ENCODE peak calls at places on chromosome 20, in four cellular contexts. U is SK-N-SH, H is HCT116, I is GM12878. F is an unnamed sample.
A peak's percentile ranks its signal among the peaks of the same experiment; 100 is the strongest.

GRCh38 chr20:49872056-49872455 is 43.3 kb downstream of the SPATA2 start:
- DNase-seq in U (no peak), H (no peak), I (no peak), F (no peak)

GRCh38 chr20:42646250-42646649 is 543.5 kb downstream of the PTPRT start:
- DNase-seq in U (no peak), H (no peak), I (no peak), F (no peak)

GRCh38 chr20:843908-844307 is 10.4 kb downstream of the FAM110A start:
- DNase-seq in U (peak; percentile 57), H (no peak), I (no peak), F (no peak)

GRCh38 chr20:56595746-56596478 is 33.2 kb upstream of the TFAP2C start:
- DNase-seq in U (no peak), H (no peak), I (no peak), F (no peak)

GRCh38 chr20:58760881-58761280 is 68.3 kb downstream of the NPEPL1 start:
- DNase-seq in U (no peak), H (no peak), I (no peak), F (no peak)

GRCh38 chr20:17530716-17531536 is at the start of gene BFSP1:
- DNase-seq in U (peak; percentile 84), H (no peak), I (no peak), F (peak; percentile 82)

GRCh38 chr20:12949429-12949980 is 59.3 kb upstream of the SPTLC3 start:
- DNase-seq in U (no peak), H (no peak), I (no peak), F (no peak)

GRCh38 chr20:49286689-49287551 is 9.1 kb upstream of the ZNFX1 start:
- DNase-seq in U (no peak), H (no peak), I (no peak), F (no peak)

GRCh38 chr20:46562373-46563169 is 12.1 kb upstream of the OCSTAMP start:
- DNase-seq in U (peak; percentile 80), H (peak; percentile 47), I (no peak), F (peak; percentile 90)

GRCh38 chr20:39049148-39049547 is 87.0 kb downstream of the DHX35 start:
- DNase-seq in U (no peak), H (no peak), I (no peak), F (no peak)

GRCh38 chr20:19047040-19047950 is 165.1 kb upstream of the SLC24A3 start:
- DNase-seq in U (no peak), H (no peak), I (no peak), F (no peak)

GRCh38 chr20:33679758-33680485 is 5.7 kb upstream of the NECAB3 start:
- DNase-seq in U (no peak), H (no peak), I (peak; percentile 47), F (no peak)
- TF ChIP-seq SIN3A in U (no peak), H (no peak), I (no peak), F (no peak)

DNA sequence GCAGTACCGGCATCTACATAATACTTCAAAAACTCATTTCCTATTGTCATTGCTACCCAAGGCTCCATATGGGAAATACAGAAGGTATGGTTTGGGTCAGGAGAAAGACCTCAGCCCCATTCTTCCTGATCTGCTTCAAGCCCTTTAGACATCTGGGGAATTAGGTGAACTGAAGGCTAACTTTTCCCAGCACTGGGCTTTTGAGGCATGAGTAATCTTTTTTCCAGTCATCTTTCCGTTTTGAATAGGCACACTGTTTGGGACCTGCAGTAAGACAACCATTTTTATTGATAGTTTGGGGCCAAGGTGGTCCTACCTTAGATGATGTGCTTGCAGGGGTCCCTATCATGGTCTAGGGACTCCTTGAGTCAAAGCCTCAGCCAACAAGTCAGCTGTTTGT is 198.4 kb downstream of the HAO1 start:
- DNase-seq in U (no peak), H (no peak), I (no peak), F (no peak)
- TF ChIP-seq SIN3A in U (no peak), H (no peak), I (no peak), F (no peak)

DNA sequence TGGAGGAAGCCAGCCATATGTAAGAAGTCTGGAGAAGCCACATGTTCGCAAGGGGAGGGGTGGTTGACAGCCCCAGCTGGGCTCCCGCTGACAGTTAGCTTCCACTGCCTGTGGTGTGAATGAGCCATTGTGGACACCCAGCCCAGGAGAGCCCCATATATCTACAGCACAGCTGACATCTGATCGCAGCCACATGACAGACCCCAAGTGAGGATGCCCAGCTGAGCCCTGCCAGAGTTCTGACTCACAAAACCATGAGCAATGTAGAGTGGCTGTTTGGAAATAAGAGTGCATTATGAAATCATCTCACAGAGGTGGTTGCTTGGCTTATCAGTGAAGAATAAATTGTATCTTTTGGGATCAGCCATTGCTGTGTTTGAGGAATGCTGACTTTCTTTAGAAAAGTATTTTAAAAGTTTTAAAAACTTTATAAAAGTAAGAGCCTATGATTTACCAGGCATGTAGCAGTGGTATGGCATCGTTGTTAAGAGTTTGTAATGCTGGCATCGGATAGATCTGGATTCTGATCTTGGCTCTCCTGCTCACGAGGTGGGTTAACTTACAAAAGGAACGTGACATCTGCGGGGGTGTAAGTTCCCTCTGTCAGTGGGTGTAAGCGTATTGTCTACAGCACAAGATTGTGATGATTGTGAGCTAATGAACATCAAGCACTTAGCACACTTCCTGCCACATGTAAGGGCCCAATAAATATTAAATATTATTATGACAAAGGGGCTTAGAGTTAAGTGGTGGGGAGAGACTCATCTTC is 24.1 kb downstream of the CFAP61 start:
- DNase-seq in U (no peak), H (no peak), I (no peak), F (no peak)
- TF ChIP-seq SIN3A in U (no peak), H (no peak), I (no peak), F (no peak)

GRCh38 chr20:52923123-52923543 is 49.0 kb upstream of the TSHZ2 start:
- DNase-seq in U (no peak), H (no peak), I (no peak), F (peak; percentile 31)
- TF ChIP-seq SIN3A in U (no peak), H (no peak), I (no peak), F (no peak)

DNA sequence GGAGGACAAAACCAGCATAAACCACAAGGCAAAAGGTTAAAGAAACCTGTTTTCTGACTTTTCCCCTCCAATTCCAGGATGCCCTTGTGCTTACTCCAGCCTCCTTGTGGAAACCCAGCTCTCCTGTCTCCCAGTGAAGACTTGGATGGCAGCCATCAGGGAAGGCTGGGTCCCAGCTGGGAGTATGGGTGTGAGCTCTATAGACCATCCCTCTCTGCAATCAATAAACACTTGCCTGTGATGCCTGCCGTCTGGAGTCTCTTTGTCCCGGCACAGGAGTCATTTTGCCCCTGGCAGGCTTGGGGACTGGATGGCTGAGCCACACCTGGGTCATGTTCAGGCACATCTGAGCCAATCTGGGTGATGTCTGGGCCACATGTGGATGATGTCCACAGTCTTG is 26.6 kb downstream of the BPIFB1 start:
- DNase-seq in U (no peak), H (no peak), I (no peak), F (no peak)
- TF ChIP-seq SIN3A in U (no peak), H (no peak), I (no peak), F (no peak)

DNA sequence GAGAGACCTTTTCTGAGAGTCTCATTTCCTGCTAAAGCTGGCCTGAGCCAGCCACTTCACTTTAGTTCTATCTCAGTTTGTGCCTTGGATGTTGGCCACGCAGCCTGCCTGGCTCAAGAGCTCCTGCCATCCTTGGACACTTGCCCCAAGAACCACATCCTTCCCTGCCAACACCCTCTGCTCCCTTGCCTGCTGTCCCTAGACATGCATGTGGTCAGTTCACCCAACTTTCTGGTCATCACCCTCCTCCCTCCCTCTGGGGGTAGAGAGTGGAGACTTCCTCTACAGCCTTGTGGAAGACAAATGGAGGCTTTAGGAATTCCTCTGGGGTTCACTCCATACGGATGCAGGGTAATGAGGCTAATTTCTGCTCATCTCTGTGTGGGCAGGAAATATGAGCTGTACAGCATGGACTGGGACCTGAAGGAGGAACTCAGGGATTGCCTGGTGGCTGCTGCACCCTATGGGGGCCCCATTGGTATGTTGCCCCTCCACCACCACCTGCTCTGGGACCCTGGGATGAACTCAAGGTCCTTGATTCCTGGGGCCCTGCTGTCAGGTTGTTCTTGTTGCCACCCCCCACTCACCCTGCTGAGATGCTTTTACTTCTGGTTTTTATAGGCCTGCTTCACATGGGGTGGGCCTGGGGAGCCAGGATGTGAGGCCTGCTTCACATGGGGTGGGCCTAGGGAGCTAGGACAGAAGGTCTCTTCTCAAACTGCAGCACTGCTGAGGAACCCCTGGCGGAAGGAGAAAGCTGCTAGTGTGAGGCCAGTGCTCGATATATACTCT is 13.8 kb upstream of the PTPRA start:
- DNase-seq in U (no peak), H (no peak), I (no peak), F (no peak)
- TF ChIP-seq SIN3A in U (no peak), H (no peak), I (no peak), F (no peak)

GRCh38 chr20:51525241-51526104 is 17.0 kb downstream of the NFATC2 start:
- DNase-seq in U (no peak), H (no peak), I (no peak), F (no peak)
- TF ChIP-seq SIN3A in U (no peak), H (no peak), I (no peak), F (no peak)

GRCh38 chr20:24165336-24166126 is 177.0 kb upstream of the GGTLC1 start:
- DNase-seq in U (no peak), H (no peak), I (no peak), F (no peak)
- TF ChIP-seq SIN3A in U (no peak), H (no peak), I (no peak), F (no peak)

GRCh38 chr20:32880635-32881034 is 21.9 kb downstream of the EFCAB8 start:
- DNase-seq in U (no peak), H (no peak), I (no peak), F (no peak)

GRCh38 chr20:32888636-32889035 is 29.9 kb downstream of the EFCAB8 start:
- DNase-seq in U (no peak), H (no peak), I (no peak), F (no peak)

GRCh38 chr20:32885952-32886351 is 27.2 kb downstream of the EFCAB8 start:
- DNase-seq in U (no peak), H (no peak), I (no peak), F (no peak)

GRCh38 chr20:32886652-32887051 is 27.9 kb downstream of the EFCAB8 start:
- DNase-seq in U (no peak), H (no peak), I (no peak), F (no peak)

DNA sequence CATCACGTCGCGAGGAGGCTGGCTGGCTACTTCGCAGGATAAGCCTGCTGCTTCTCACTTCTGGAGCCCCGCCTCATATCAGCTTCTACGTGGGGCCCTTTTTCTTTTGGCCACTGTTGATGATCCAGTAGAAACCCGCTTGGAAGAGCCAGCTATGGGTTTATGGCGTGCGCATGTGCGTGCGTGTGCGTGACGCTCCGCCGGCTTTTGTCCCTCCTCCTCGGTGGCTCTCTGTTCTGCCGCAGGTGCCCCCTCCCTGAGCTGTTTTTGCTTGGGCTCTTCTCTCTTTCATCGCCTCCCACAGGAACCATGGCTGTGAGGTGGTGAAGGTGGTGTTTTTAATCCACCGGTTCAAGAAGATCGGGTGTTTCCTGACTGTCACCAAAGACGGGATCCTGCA is 26.5 kb downstream of the EFCAB8 start:
- DNase-seq in U (no peak), H (no peak), I (no peak), F (no peak)
- TF ChIP-seq SIN3A in U (no peak), H (no peak), I (no peak), F (no peak)